ENCODE peak calls at places on chromosomes 6 and 20, in eight cellular contexts. C is cardiac fibroblast, S is GM12865, B is lower lobe of right lung, O is progenitor cell of endocrine pancreas, G is bronchial epithelial cell, M is psoas muscle, A is H9. I is an unnamed sample.

GRCh38 chr6:6696867-6697531 is 108.5 kb downstream of the LY86 start:
- DNase-seq in C (peak), S (peak), B (peak), O (peak), G (peak), M (peak), A (peak), I (peak)

GRCh38 chr6:141677598-141678211 is 455.0 kb upstream of the GJE1 start:
- DNase-seq in C (peak), S (peak), B (no peak), O (no peak), G (peak), M (no peak), A (no peak), I (no peak)

GRCh38 chr6:154458565-154459475 is 51.7 kb downstream of the CNKSR3 start:
- DNase-seq in C (no peak), S (no peak), B (no peak), O (no peak), G (no peak), M (no peak), A (no peak), I (no peak)

GRCh38 chr20:63742381-63743024 is 2.9 kb downstream of the SLC2A4RG start:
- DNase-seq in C (no peak), S (no peak), B (no peak), O (no peak), G (no peak), M (no peak), A (no peak), I (no peak)

GRCh38 chr20:44034965-44035635 is 120.4 kb downstream of the TOX2 start:
- DNase-seq in C (no peak), S (no peak), B (no peak), O (no peak), G (no peak), M (no peak), A (no peak), I (no peak)

GRCh38 chr20:49615401-49616153 is 47.6 kb upstream of the PTGIS start:
- DNase-seq in C (no peak), S (no peak), B (no peak), O (no peak), G (no peak), M (peak), A (no peak), I (no peak)

GRCh38 chr6:144809120-144809519 is 524.0 kb downstream of the UTRN start:
- DNase-seq in C (peak), S (no peak), B (no peak), O (no peak), G (peak), M (no peak), A (no peak), I (no peak)

GRCh38 chr20:25005661-25006060 is 13.1 kb upstream of the APMAP start:
- DNase-seq in C (no peak), S (no peak), B (no peak), O (no peak), G (no peak), M (no peak), A (peak), I (no peak)

GRCh38 chr6:68256391-68256790 is 378.7 kb upstream of the ADGRB3 start:
- DNase-seq in C (no peak), S (no peak), B (no peak), O (no peak), G (no peak), M (no peak), A (no peak), I (no peak)

GRCh38 chr6:107985701-107986100 is 27.7 kb upstream of the SEC63 start:
- DNase-seq in C (no peak), S (no peak), B (no peak), O (no peak), G (no peak), M (no peak), A (no peak), I (no peak)

GRCh38 chr6:122736166-122736565 is 43.4 kb upstream of the FABP7 start:
- DNase-seq in C (no peak), S (no peak), B (no peak), O (no peak), G (peak), M (no peak), A (no peak), I (no peak)

GRCh38 chr6:128600397-128600951 is 80.1 kb upstream of the PTPRK start:
- DNase-seq in C (peak), S (peak), B (no peak), O (no peak), G (peak), M (no peak), A (no peak), I (no peak)

GRCh38 chr6:34425498-34426410 is at the start of gene RPS10:
- DNase-seq in C (peak), S (peak), B (peak), O (peak), G (peak), M (peak), A (peak), I (peak)

GRCh38 chr6:127462391-127462790 is 3.2 kb upstream of the KIAA0408 start:
- DNase-seq in C (no peak), S (no peak), B (no peak), O (no peak), G (no peak), M (no peak), A (no peak), I (no peak)

GRCh38 chr6:15608406-15608805 is 54.4 kb downstream of the DTNBP1 start:
- DNase-seq in C (peak), S (no peak), B (no peak), O (no peak), G (peak), M (no peak), A (no peak), I (no peak)

DNA sequence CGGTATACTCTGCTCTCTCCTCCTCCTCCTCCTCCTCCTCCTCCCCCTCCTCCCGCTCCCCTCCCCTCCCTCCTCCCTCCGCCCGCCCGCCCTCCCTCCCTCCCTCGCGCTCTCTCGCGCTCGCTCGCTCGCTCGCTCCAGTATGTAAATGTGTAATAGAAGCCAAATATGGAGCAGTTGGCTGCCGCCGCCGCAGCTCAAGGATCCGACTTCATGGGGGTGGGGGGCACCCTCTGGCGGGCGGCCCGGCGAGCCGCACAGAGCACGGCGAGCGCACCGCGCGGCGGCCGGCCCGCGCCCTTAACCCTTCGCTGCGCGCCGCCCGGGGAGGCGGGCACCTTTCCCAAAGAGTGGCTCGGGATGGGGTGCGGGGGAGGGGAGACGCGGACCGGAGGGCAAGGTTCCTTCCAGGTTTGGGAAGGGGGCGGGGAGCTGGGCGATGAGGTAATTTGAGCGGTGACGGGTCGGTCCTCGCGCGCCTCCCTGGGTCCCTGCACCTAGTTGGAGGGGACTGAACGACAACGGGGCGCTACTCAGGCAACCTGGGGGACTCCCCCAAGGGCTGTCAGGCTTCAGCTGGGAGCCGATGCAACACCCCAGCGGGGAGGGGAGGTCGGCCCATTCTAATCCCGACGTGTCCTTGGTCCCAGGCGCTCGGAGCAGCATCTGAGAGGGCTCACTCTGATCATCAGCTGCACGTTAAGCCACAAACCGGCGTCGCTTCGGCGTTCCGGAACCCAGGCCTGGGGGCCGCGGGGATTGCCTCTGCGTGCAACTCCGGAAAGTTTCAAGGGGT is 407 bp upstream of the ATXN1 start:
- DNase-seq in C (peak), S (peak), B (peak), O (peak), G (peak), M (peak), A (peak), I (peak)
- TF ChIP-seq CTCF in C (peak), S (peak), B (peak), O (peak), G (peak), M (peak), A (peak), I (no peak)

DNA sequence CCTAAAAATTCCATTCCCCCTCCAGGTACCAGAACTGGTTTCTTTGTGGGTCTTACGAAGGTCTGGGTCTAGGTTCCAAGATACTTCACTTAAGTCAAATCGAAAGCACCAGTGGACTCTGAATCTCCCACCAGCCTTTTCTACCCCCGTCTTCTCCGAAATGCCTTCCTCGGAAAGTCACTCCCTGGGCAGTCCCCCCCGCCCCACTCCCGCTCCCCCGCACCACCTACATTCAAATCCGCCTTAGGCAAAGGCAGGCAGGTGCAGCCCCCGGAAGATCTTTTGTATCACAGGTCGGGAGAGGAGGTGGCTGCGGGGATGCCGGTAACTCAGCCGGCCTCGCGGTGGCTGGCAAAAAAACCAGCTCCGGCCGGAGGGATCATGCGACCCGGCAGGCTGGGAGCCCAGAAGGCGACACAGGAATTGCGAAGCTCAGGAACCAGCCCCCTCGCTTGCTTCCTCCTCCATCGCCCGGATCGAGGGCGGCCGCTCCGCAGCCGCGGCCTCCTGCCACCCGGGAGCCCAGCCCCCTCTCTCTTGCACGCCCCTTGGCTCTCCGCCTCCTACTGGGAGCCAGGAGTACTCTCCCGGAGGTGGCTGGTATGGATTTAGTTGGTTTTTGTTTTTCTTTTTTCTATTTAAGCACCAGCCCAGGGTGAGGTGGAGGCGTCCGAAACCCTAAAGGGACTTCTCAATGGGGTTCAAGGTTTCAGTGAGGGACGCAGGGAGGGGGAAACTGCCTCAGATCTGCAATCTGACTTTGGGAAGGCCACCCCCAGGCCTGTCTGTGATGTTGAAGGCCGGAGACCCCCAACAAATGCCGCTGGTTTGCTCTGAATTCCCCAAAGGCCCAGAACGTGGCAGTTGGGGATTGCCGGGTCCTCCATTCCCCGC is at the start of gene BCL2L1:
- DNase-seq in C (peak), S (peak), B (peak), O (peak), G (peak), M (peak), A (peak), I (peak)
- TF ChIP-seq CTCF in C (peak), S (peak), B (peak), O (peak), G (peak), M (peak), A (peak), I (peak)

GRCh38 chr20:47708140-47708807 is 77.0 kb downstream of the SULF2 start:
- DNase-seq in C (no peak), S (peak), B (no peak), O (no peak), G (no peak), M (no peak), A (no peak), I (no peak)
- TF ChIP-seq CTCF in C (no peak), S (no peak), B (no peak), O (no peak), G (no peak), M (no peak), A (no peak), I (no peak)

DNA sequence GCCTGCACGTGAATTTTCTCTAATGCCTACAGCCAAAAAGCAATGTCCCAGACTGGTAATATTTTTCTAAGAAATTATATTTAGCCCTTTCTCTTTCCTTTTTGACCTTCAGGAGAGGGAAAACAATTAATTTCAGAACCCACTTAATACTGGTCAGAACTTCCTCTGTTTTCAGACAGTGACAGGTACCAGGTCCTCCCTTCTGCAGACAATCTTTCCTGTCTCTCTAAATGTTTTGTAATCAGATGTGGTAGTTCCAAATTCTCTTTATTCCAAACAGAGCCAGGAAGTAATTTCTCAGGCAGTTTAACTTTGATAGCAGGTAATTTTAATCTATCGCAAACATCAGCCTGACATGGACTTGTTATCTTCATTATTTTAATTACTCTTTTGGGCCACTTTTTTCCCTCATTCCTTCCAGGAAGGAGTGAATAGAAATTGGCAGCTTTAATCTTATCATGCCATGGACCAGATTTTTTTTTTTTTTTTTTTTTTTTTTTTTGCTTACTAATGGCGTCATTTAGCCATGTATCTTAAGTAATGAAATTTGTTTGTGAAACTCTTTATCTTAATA is 348.6 kb upstream of the SOX4 start:
- DNase-seq in C (no peak), S (no peak), B (no peak), O (no peak), G (no peak), M (no peak), A (no peak), I (no peak)
- TF ChIP-seq CTCF in C (no peak), S (no peak), B (no peak), O (no peak), G (no peak), M (no peak), A (no peak), I (no peak)

GRCh38 chr20:23544133-23544532 is 24.2 kb downstream of the CST9L start:
- DNase-seq in C (no peak), S (no peak), B (no peak), O (no peak), G (no peak), M (no peak), A (no peak), I (no peak)

GRCh38 chr20:23537030-23537429 is 31.3 kb downstream of the CST9L start:
- DNase-seq in C (no peak), S (no peak), B (no peak), O (no peak), G (no peak), M (no peak), A (no peak), I (no peak)

GRCh38 chr20:23541330-23541729 is 27.0 kb downstream of the CST9L start:
- DNase-seq in C (no peak), S (no peak), B (no peak), O (no peak), G (peak), M (no peak), A (no peak), I (no peak)

GRCh38 chr20:23536601-23537000 is 31.7 kb downstream of the CST9L start:
- DNase-seq in C (no peak), S (no peak), B (no peak), O (no peak), G (no peak), M (no peak), A (no peak), I (no peak)

DNA sequence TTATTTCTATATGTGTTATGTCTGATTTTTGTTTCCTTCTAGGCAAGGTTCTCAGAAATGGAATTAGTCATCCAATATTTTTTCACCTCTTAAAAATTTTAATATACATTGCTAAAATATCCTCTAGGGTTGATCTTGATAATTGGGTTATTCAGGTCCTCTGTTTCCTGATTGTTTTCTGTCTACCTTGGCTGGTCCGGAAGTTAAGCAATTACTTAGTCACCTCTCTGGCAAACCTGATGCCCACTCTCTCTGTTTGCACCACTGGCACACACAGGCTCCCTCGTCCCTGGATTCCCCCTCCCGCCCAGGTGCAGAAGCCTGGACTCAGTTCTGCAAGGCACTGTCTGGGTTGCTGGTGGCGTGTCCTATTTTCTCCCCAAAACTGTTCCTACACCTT is 27.7 kb downstream of the CST9L start:
- DNase-seq in C (no peak), S (no peak), B (no peak), O (no peak), G (peak), M (no peak), A (no peak), I (no peak)
- TF ChIP-seq CTCF in C (no peak), S (no peak), B (no peak), O (no peak), G (no peak), M (no peak), A (no peak), I (no peak)

GRCh38 chr6:11496152-11497060 is 41.1 kb upstream of the TMEM170B start:
- DNase-seq in C (peak), S (peak), B (no peak), O (peak), G (peak), M (peak), A (peak), I (peak)
- TF ChIP-seq CTCF in C (peak), S (peak), B (peak), O (peak), G (peak), M (peak), A (peak), I (peak)

GRCh38 chr20:957544-957943 is 41.4 kb upstream of the ANGPT4 start:
- DNase-seq in C (peak), S (no peak), B (no peak), O (no peak), G (no peak), M (no peak), A (no peak), I (no peak)
- TF ChIP-seq CTCF in C (peak), S (no peak), B (no peak), O (no peak), G (no peak), M (no peak), A (peak), I (no peak)